ENCODE peak calls at places on chromosomes 16 and 17, in five cellular contexts. One of them, this sample, is unnamed.

GRCh38 chr17:36149296-36149820 is 27.1 kb downstream of the TBC1D3B start:
- DNase-seq in H9: no peak
- DNase-seq in IMR-90: peak
- DNase-seq in sigmoid colon: peak
- DNase-seq in heart right ventricle: peak
- DNase-seq in this sample: no peak

GRCh38 chr17:81561494-81561885 is 9.3 kb upstream of the FAAP100 start:
- DNase-seq in sigmoid colon: no peak
- DNase-seq in H9: no peak
- DNase-seq in heart right ventricle: no peak
- DNase-seq in IMR-90: peak
- DNase-seq in this sample: no peak

GRCh38 chr16:64089697-64090096 is 1032.2 kb downstream of the CDH11 start:
- DNase-seq in H9: peak
- DNase-seq in sigmoid colon: no peak
- DNase-seq in IMR-90: peak
- DNase-seq in heart right ventricle: no peak
- DNase-seq in this sample: no peak

GRCh38 chr17:81924557-81925532 is 2.7 kb downstream of the MAFG start:
- DNase-seq in heart right ventricle: no peak
- DNase-seq in sigmoid colon: no peak
- DNase-seq in H9: peak
- DNase-seq in IMR-90: no peak
- DNase-seq in this sample: no peak

GRCh38 chr16:8741636-8742427 is 55.6 kb downstream of the TMEM186 start:
- DNase-seq in sigmoid colon: peak
- DNase-seq in heart right ventricle: no peak
- DNase-seq in IMR-90: no peak
- DNase-seq in H9: no peak
- DNase-seq in this sample: no peak

GRCh38 chr16:86033016-86033474 is 134.1 kb downstream of the IRF8 start:
- DNase-seq in IMR-90: no peak
- DNase-seq in heart right ventricle: no peak
- DNase-seq in H9: peak
- DNase-seq in sigmoid colon: peak
- DNase-seq in this sample: no peak

GRCh38 chr16:58176608-58177346 is 21.1 kb downstream of the CSNK2A2 start:
- DNase-seq in sigmoid colon: no peak
- DNase-seq in IMR-90: no peak
- DNase-seq in H9: no peak
- DNase-seq in heart right ventricle: no peak
- DNase-seq in this sample: no peak

GRCh38 chr16:284204-285120 is 1.5 kb downstream of the PDIA2 start:
- DNase-seq in heart right ventricle: no peak
- DNase-seq in sigmoid colon: no peak
- DNase-seq in H9: no peak
- DNase-seq in IMR-90: no peak
- DNase-seq in this sample: no peak

GRCh38 chr17:28228109-28228840 is 90.7 kb upstream of the TMEM97 start:
- DNase-seq in H9: peak
- DNase-seq in sigmoid colon: no peak
- DNase-seq in heart right ventricle: no peak
- DNase-seq in IMR-90: no peak
- DNase-seq in this sample: no peak

GRCh38 chr17:39921323-39921722 is 2.9 kb upstream of the GSDMB start:
- DNase-seq in H9: no peak
- DNase-seq in heart right ventricle: no peak
- DNase-seq in IMR-90: no peak
- DNase-seq in sigmoid colon: no peak
- DNase-seq in this sample: no peak

GRCh38 chr16:85029413-85029794 is 1.8 kb downstream of the KIAA0513 start:
- DNase-seq in H9: no peak
- DNase-seq in IMR-90: peak
- DNase-seq in sigmoid colon: peak
- DNase-seq in heart right ventricle: no peak
- DNase-seq in this sample: no peak

GRCh38 chr17:29784661-29785060 is 145.4 kb downstream of the SSH2 start:
- DNase-seq in heart right ventricle: no peak
- DNase-seq in sigmoid colon: no peak
- DNase-seq in H9: no peak
- DNase-seq in IMR-90: peak
- DNase-seq in this sample: no peak

GRCh38 chr17:75087558-75088453 is at the start of gene SLC16A5:
- DNase-seq in sigmoid colon: peak
- DNase-seq in IMR-90: peak
- DNase-seq in H9: peak
- DNase-seq in heart right ventricle: peak
- DNase-seq in this sample: peak

GRCh38 chr17:40443988-40444899 is 994 bp downstream of the IGFBP4 start:
- DNase-seq in IMR-90: peak
- DNase-seq in H9: no peak
- DNase-seq in heart right ventricle: no peak
- DNase-seq in sigmoid colon: no peak
- DNase-seq in this sample: no peak

GRCh38 chr17:4715071-4715749 is 4.8 kb downstream of the ARRB2 start:
- DNase-seq in IMR-90: no peak
- DNase-seq in sigmoid colon: no peak
- DNase-seq in H9: no peak
- DNase-seq in heart right ventricle: no peak
- DNase-seq in this sample: no peak

GRCh38 chr17:76816590-76817135 is 51.5 kb upstream of the MGAT5B start:
- DNase-seq in heart right ventricle: no peak
- DNase-seq in H9: peak
- DNase-seq in sigmoid colon: no peak
- DNase-seq in IMR-90: peak
- DNase-seq in this sample: no peak

GRCh38 chr17:54891176-54891821 is 9.4 kb upstream of the TOM1L1 start:
- DNase-seq in sigmoid colon: no peak
- DNase-seq in IMR-90: peak
- DNase-seq in heart right ventricle: no peak
- DNase-seq in H9: peak
- DNase-seq in this sample: no peak

GRCh38 chr17:4940625-4941021 is 555 bp downstream of the RNF167 start:
- DNase-seq in H9: no peak
- DNase-seq in sigmoid colon: no peak
- DNase-seq in IMR-90: no peak
- DNase-seq in heart right ventricle: peak
- DNase-seq in this sample: no peak

GRCh38 chr16:2784536-2785100 is 2.7 kb downstream of the PRSS33 start:
- DNase-seq in sigmoid colon: peak
- DNase-seq in H9: peak
- DNase-seq in IMR-90: no peak
- DNase-seq in heart right ventricle: no peak
- DNase-seq in this sample: no peak

GRCh38 chr17:82775033-82775823 is 23.4 kb downstream of the TBCD start:
- DNase-seq in H9: peak
- DNase-seq in sigmoid colon: peak
- DNase-seq in heart right ventricle: peak
- DNase-seq in IMR-90: no peak
- DNase-seq in this sample: peak

GRCh38 chr17:79814966-79815835 is 18.3 kb upstream of the CBX8 start:
- DNase-seq in IMR-90: no peak
- DNase-seq in heart right ventricle: peak
- DNase-seq in H9: peak
- DNase-seq in sigmoid colon: peak
- DNase-seq in this sample: peak

GRCh38 chr16:66509576-66509975 is 40.3 kb downstream of the TK2 start:
- DNase-seq in heart right ventricle: no peak
- DNase-seq in sigmoid colon: peak
- DNase-seq in H9: peak
- DNase-seq in IMR-90: no peak
- DNase-seq in this sample: no peak

GRCh38 chr17:10716218-10716617 is 13.6 kb downstream of the TMEM220 start:
- DNase-seq in H9: no peak
- DNase-seq in IMR-90: no peak
- DNase-seq in sigmoid colon: no peak
- DNase-seq in heart right ventricle: no peak
- DNase-seq in this sample: no peak

GRCh38 chr17:80861892-80862291 is 129.7 kb upstream of the CHMP6 start:
- DNase-seq in sigmoid colon: peak
- DNase-seq in H9: peak
- DNase-seq in IMR-90: peak
- DNase-seq in heart right ventricle: no peak
- DNase-seq in this sample: no peak

GRCh38 chr16:15833551-15833950 is 23.3 kb downstream of the MYH11 start:
- DNase-seq in heart right ventricle: no peak
- DNase-seq in IMR-90: no peak
- DNase-seq in sigmoid colon: no peak
- DNase-seq in H9: no peak
- DNase-seq in this sample: no peak

GRCh38 chr17:33944826-33945225 is 310.3 kb upstream of the CCL2 start:
- DNase-seq in H9: no peak
- DNase-seq in sigmoid colon: no peak
- DNase-seq in heart right ventricle: no peak
- DNase-seq in IMR-90: no peak
- DNase-seq in this sample: no peak

GRCh38 chr17:71118039-71118438 is 948.7 kb downstream of the KCNJ2 start:
- DNase-seq in heart right ventricle: no peak
- DNase-seq in IMR-90: peak
- DNase-seq in sigmoid colon: no peak
- DNase-seq in H9: no peak
- DNase-seq in this sample: no peak
- TF ChIP-seq CTCF in heart right ventricle: peak
- TF ChIP-seq CTCF in IMR-90: peak
- TF ChIP-seq CTCF in sigmoid colon: no peak
- TF ChIP-seq CTCF in H9: peak
- TF ChIP-seq CTCF in this sample: no peak

GRCh38 chr16:68528686-68529379 is 10.3 kb upstream of the ZFP90 start:
- DNase-seq in heart right ventricle: peak
- DNase-seq in IMR-90: peak
- DNase-seq in H9: peak
- DNase-seq in sigmoid colon: peak
- DNase-seq in this sample: peak
- TF ChIP-seq CTCF in heart right ventricle: peak
- TF ChIP-seq CTCF in IMR-90: peak
- TF ChIP-seq CTCF in H9: peak
- TF ChIP-seq CTCF in sigmoid colon: peak
- TF ChIP-seq CTCF in this sample: peak

GRCh38 chr17:64053101-64053500 is 32.7 kb upstream of the ICAM2 start:
- DNase-seq in heart right ventricle: no peak
- DNase-seq in sigmoid colon: peak
- DNase-seq in IMR-90: no peak
- DNase-seq in H9: no peak
- DNase-seq in this sample: no peak
- TF ChIP-seq CTCF in heart right ventricle: no peak
- TF ChIP-seq CTCF in sigmoid colon: no peak
- TF ChIP-seq CTCF in IMR-90: no peak
- TF ChIP-seq CTCF in H9: no peak
- TF ChIP-seq CTCF in this sample: no peak

GRCh38 chr16:30075503-30076275 is at the start of gene PPP4C:
- DNase-seq in H9: peak
- DNase-seq in sigmoid colon: peak
- DNase-seq in heart right ventricle: peak
- DNase-seq in IMR-90: peak
- DNase-seq in this sample: peak
- TF ChIP-seq CTCF in H9: no peak
- TF ChIP-seq CTCF in sigmoid colon: no peak
- TF ChIP-seq CTCF in heart right ventricle: no peak
- TF ChIP-seq CTCF in IMR-90: peak
- TF ChIP-seq CTCF in this sample: no peak

GRCh38 chr16:10385725-10386516 is at the start of gene ATF7IP2:
- DNase-seq in H9: peak
- DNase-seq in heart right ventricle: peak
- DNase-seq in sigmoid colon: peak
- DNase-seq in IMR-90: peak
- DNase-seq in this sample: peak
- TF ChIP-seq CTCF in H9: no peak
- TF ChIP-seq CTCF in heart right ventricle: no peak
- TF ChIP-seq CTCF in sigmoid colon: no peak
- TF ChIP-seq CTCF in IMR-90: no peak
- TF ChIP-seq CTCF in this sample: no peak

DNA sequence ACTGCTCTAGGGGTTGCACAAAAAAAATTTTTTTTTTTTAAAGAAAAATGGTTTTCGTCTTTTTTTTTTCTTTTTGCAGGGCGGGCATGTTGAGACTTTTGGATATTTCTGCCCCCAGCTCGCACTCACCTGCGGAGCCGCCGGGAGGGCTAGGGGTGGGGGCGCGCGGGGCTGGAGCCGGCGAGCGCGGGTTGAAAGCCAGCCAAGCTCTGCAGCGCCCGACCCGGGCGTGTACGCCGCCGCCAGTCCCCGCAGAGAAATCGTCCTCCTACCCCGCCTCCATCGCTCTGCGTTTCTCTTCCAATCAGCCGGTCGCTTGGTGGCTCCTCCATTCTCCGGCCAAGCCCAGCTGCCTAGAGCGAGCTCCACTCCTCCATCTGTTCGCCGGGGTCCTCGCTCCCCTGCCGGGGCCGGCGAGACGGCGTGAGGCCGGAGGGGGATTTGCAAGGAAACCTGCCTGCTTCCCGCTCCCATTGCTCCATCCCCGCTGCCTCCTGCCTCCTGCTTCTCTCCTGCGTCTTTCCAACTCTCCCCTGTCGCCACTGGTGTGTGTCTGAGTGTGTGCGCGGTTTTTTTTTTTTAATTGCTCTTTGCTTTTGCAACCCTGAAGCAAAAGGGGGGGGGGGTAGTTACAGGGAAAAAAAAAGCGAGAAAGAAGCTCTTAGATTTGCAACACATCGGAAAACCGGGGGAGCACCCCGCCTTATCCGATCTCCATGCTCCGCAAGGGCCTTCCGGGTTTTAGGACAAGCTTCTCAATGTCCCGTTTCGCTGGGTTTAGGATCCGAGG is 1.8 kb upstream of the UBTF start:
- DNase-seq in sigmoid colon: peak
- DNase-seq in H9: peak
- DNase-seq in heart right ventricle: peak
- DNase-seq in IMR-90: peak
- DNase-seq in this sample: peak
- TF ChIP-seq CTCF in sigmoid colon: no peak
- TF ChIP-seq CTCF in H9: no peak
- TF ChIP-seq CTCF in heart right ventricle: peak
- TF ChIP-seq CTCF in IMR-90: no peak
- TF ChIP-seq CTCF in this sample: no peak

GRCh38 chr16:23433261-23433920 is 19.6 kb downstream of the COG7 start:
- DNase-seq in heart right ventricle: no peak
- DNase-seq in H9: no peak
- DNase-seq in sigmoid colon: no peak
- DNase-seq in IMR-90: no peak
- DNase-seq in this sample: no peak

GRCh38 chr16:23434380-23434779 is 18.6 kb downstream of the COG7 start:
- DNase-seq in sigmoid colon: no peak
- DNase-seq in IMR-90: peak
- DNase-seq in H9: no peak
- DNase-seq in heart right ventricle: no peak
- DNase-seq in this sample: no peak

GRCh38 chr16:23435500-23435899 is 17.5 kb downstream of the COG7 start:
- DNase-seq in H9: peak
- DNase-seq in heart right ventricle: peak
- DNase-seq in sigmoid colon: peak
- DNase-seq in IMR-90: peak
- DNase-seq in this sample: no peak

GRCh38 chr16:23428351-23428750 is 24.6 kb downstream of the COG7 start:
- DNase-seq in heart right ventricle: no peak
- DNase-seq in sigmoid colon: no peak
- DNase-seq in H9: no peak
- DNase-seq in IMR-90: no peak
- DNase-seq in this sample: no peak

GRCh38 chr16:23432176-23433128 is 20.5 kb downstream of the COG7 start:
- DNase-seq in IMR-90: peak
- DNase-seq in sigmoid colon: no peak
- DNase-seq in H9: no peak
- DNase-seq in heart right ventricle: no peak
- DNase-seq in this sample: no peak
- TF ChIP-seq CTCF in IMR-90: peak
- TF ChIP-seq CTCF in sigmoid colon: no peak
- TF ChIP-seq CTCF in H9: no peak
- TF ChIP-seq CTCF in heart right ventricle: peak
- TF ChIP-seq CTCF in this sample: no peak

This sample was measured in mesothelial cell of epicardium.